ENCODE peak calls at places on chromosomes 3 and 15, in nine cellular contexts. One of them, this sample, is unnamed.

GRCh38 chr3:97815149-97815917 is 6.5 kb upstream of the CRYBG3 start:
- DNase-seq in activated naive CD4-positive, alpha-beta T cell: peak; percentile 10
- DNase-seq in activated effector memory CD4-positive, alpha-beta T cell treated with anti-CD3 and anti-CD28 coated beads, Interleukin-2, amount 50 U/mL, for 16 hours: peak; percentile 70
- DNase-seq in cardiac muscle cell: no peak
- DNase-seq in A549: no peak
- DNase-seq in ACHN: peak; percentile 49
- DNase-seq in skeletal muscle cell: no peak
- DNase-seq in activated CD4-positive, alpha-beta memory T cell treated with anti-CD3 and anti-CD28 coated beads, Interleukin-2, amount 10 ng/mL, durations not matched to agents 7 days and 5 days: peak; percentile 71
- DNase-seq in stimulated activated CD8-positive, alpha-beta memory T cell treated with anti-CD3 and anti-CD28 coated beads, Interleukin-4, amount 100 ng/mL, for 48 hours: peak; percentile 42
- DNase-seq in this sample: peak; percentile 29

GRCh38 chr15:52440414-52440813 is 88.3 kb downstream of the MYO5A start:
- DNase-seq in skeletal muscle cell: peak; percentile 26
- DNase-seq in activated CD4-positive, alpha-beta memory T cell treated with anti-CD3 and anti-CD28 coated beads, Interleukin-2, amount 10 ng/mL, durations not matched to agents 7 days and 5 days: no peak
- DNase-seq in A549: peak; percentile 68
- DNase-seq in stimulated activated CD8-positive, alpha-beta memory T cell treated with anti-CD3 and anti-CD28 coated beads, Interleukin-4, amount 100 ng/mL, for 48 hours: peak; percentile 52
- DNase-seq in activated naive CD4-positive, alpha-beta T cell: no peak
- DNase-seq in activated effector memory CD4-positive, alpha-beta T cell treated with anti-CD3 and anti-CD28 coated beads, Interleukin-2, amount 50 U/mL, for 16 hours: peak; percentile 68
- DNase-seq in cardiac muscle cell: no peak
- DNase-seq in ACHN: peak; percentile 15
- DNase-seq in this sample: peak; percentile 29

GRCh38 chr3:5038243-5038642 is 59.0 kb downstream of the BHLHE40 start:
- DNase-seq in activated naive CD4-positive, alpha-beta T cell: no peak
- DNase-seq in cardiac muscle cell: no peak
- DNase-seq in A549: no peak
- DNase-seq in skeletal muscle cell: no peak
- DNase-seq in activated CD4-positive, alpha-beta memory T cell treated with anti-CD3 and anti-CD28 coated beads, Interleukin-2, amount 10 ng/mL, durations not matched to agents 7 days and 5 days: no peak
- DNase-seq in activated effector memory CD4-positive, alpha-beta T cell treated with anti-CD3 and anti-CD28 coated beads, Interleukin-2, amount 50 U/mL, for 16 hours: no peak
- DNase-seq in stimulated activated CD8-positive, alpha-beta memory T cell treated with anti-CD3 and anti-CD28 coated beads, Interleukin-4, amount 100 ng/mL, for 48 hours: no peak
- DNase-seq in ACHN: no peak
- DNase-seq in this sample: peak; percentile 36

GRCh38 chr3:94716326-94717018 is 653.6 kb downstream of the NSUN3 start:
- DNase-seq in A549: peak; percentile 22
- DNase-seq in activated naive CD4-positive, alpha-beta T cell: no peak
- DNase-seq in activated CD4-positive, alpha-beta memory T cell treated with anti-CD3 and anti-CD28 coated beads, Interleukin-2, amount 10 ng/mL, durations not matched to agents 7 days and 5 days: no peak
- DNase-seq in stimulated activated CD8-positive, alpha-beta memory T cell treated with anti-CD3 and anti-CD28 coated beads, Interleukin-4, amount 100 ng/mL, for 48 hours: no peak
- DNase-seq in cardiac muscle cell: peak; percentile 5
- DNase-seq in ACHN: peak; percentile 20
- DNase-seq in activated effector memory CD4-positive, alpha-beta T cell treated with anti-CD3 and anti-CD28 coated beads, Interleukin-2, amount 50 U/mL, for 16 hours: no peak
- DNase-seq in skeletal muscle cell: no peak
- DNase-seq in this sample: no peak

GRCh38 chr15:100284191-100284590 is 57.6 kb downstream of the ADAMTS17 start:
- DNase-seq in activated effector memory CD4-positive, alpha-beta T cell treated with anti-CD3 and anti-CD28 coated beads, Interleukin-2, amount 50 U/mL, for 16 hours: no peak
- DNase-seq in activated naive CD4-positive, alpha-beta T cell: no peak
- DNase-seq in skeletal muscle cell: no peak
- DNase-seq in stimulated activated CD8-positive, alpha-beta memory T cell treated with anti-CD3 and anti-CD28 coated beads, Interleukin-4, amount 100 ng/mL, for 48 hours: no peak
- DNase-seq in A549: no peak
- DNase-seq in cardiac muscle cell: no peak
- DNase-seq in activated CD4-positive, alpha-beta memory T cell treated with anti-CD3 and anti-CD28 coated beads, Interleukin-2, amount 10 ng/mL, durations not matched to agents 7 days and 5 days: no peak
- DNase-seq in ACHN: no peak
- DNase-seq in this sample: no peak

GRCh38 chr3:10283638-10284037 is 9.1 kb downstream of the GHRL start:
- DNase-seq in activated effector memory CD4-positive, alpha-beta T cell treated with anti-CD3 and anti-CD28 coated beads, Interleukin-2, amount 50 U/mL, for 16 hours: peak; percentile 51
- DNase-seq in cardiac muscle cell: no peak
- DNase-seq in stimulated activated CD8-positive, alpha-beta memory T cell treated with anti-CD3 and anti-CD28 coated beads, Interleukin-4, amount 100 ng/mL, for 48 hours: no peak
- DNase-seq in activated naive CD4-positive, alpha-beta T cell: no peak
- DNase-seq in activated CD4-positive, alpha-beta memory T cell treated with anti-CD3 and anti-CD28 coated beads, Interleukin-2, amount 10 ng/mL, durations not matched to agents 7 days and 5 days: no peak
- DNase-seq in ACHN: no peak
- DNase-seq in skeletal muscle cell: no peak
- DNase-seq in A549: no peak
- DNase-seq in this sample: no peak

GRCh38 chr15:69562564-69562963 is 109.9 kb downstream of the RPLP1 start:
- DNase-seq in activated effector memory CD4-positive, alpha-beta T cell treated with anti-CD3 and anti-CD28 coated beads, Interleukin-2, amount 50 U/mL, for 16 hours: no peak
- DNase-seq in stimulated activated CD8-positive, alpha-beta memory T cell treated with anti-CD3 and anti-CD28 coated beads, Interleukin-4, amount 100 ng/mL, for 48 hours: no peak
- DNase-seq in skeletal muscle cell: no peak
- DNase-seq in activated CD4-positive, alpha-beta memory T cell treated with anti-CD3 and anti-CD28 coated beads, Interleukin-2, amount 10 ng/mL, durations not matched to agents 7 days and 5 days: no peak
- DNase-seq in A549: no peak
- DNase-seq in ACHN: no peak
- DNase-seq in cardiac muscle cell: no peak
- DNase-seq in activated naive CD4-positive, alpha-beta T cell: no peak
- DNase-seq in this sample: no peak

GRCh38 chr15:71646767-71647478 is 163.4 kb upstream of the NR2E3 start:
- DNase-seq in activated effector memory CD4-positive, alpha-beta T cell treated with anti-CD3 and anti-CD28 coated beads, Interleukin-2, amount 50 U/mL, for 16 hours: no peak
- DNase-seq in cardiac muscle cell: no peak
- DNase-seq in skeletal muscle cell: no peak
- DNase-seq in stimulated activated CD8-positive, alpha-beta memory T cell treated with anti-CD3 and anti-CD28 coated beads, Interleukin-4, amount 100 ng/mL, for 48 hours: no peak
- DNase-seq in ACHN: no peak
- DNase-seq in A549: no peak
- DNase-seq in activated CD4-positive, alpha-beta memory T cell treated with anti-CD3 and anti-CD28 coated beads, Interleukin-2, amount 10 ng/mL, durations not matched to agents 7 days and 5 days: no peak
- DNase-seq in activated naive CD4-positive, alpha-beta T cell: no peak
- DNase-seq in this sample: no peak

GRCh38 chr15:62150445-62150844 is 14.6 kb downstream of the C2CD4B start:
- DNase-seq in activated naive CD4-positive, alpha-beta T cell: no peak
- DNase-seq in cardiac muscle cell: no peak
- DNase-seq in ACHN: no peak
- DNase-seq in activated CD4-positive, alpha-beta memory T cell treated with anti-CD3 and anti-CD28 coated beads, Interleukin-2, amount 10 ng/mL, durations not matched to agents 7 days and 5 days: no peak
- DNase-seq in A549: no peak
- DNase-seq in skeletal muscle cell: no peak
- DNase-seq in stimulated activated CD8-positive, alpha-beta memory T cell treated with anti-CD3 and anti-CD28 coated beads, Interleukin-4, amount 100 ng/mL, for 48 hours: no peak
- DNase-seq in activated effector memory CD4-positive, alpha-beta T cell treated with anti-CD3 and anti-CD28 coated beads, Interleukin-2, amount 50 U/mL, for 16 hours: no peak
- DNase-seq in this sample: no peak

GRCh38 chr3:36908647-36909180 is 36.1 kb downstream of the TRANK1 start:
- DNase-seq in activated CD4-positive, alpha-beta memory T cell treated with anti-CD3 and anti-CD28 coated beads, Interleukin-2, amount 10 ng/mL, durations not matched to agents 7 days and 5 days: no peak
- DNase-seq in stimulated activated CD8-positive, alpha-beta memory T cell treated with anti-CD3 and anti-CD28 coated beads, Interleukin-4, amount 100 ng/mL, for 48 hours: no peak
- DNase-seq in activated naive CD4-positive, alpha-beta T cell: no peak
- DNase-seq in skeletal muscle cell: no peak
- DNase-seq in activated effector memory CD4-positive, alpha-beta T cell treated with anti-CD3 and anti-CD28 coated beads, Interleukin-2, amount 50 U/mL, for 16 hours: no peak
- DNase-seq in ACHN: no peak
- DNase-seq in cardiac muscle cell: no peak
- DNase-seq in A549: no peak
- DNase-seq in this sample: no peak

GRCh38 chr15:36090276-36090946 is 489.0 kb upstream of the CDIN1 start:
- DNase-seq in activated naive CD4-positive, alpha-beta T cell: no peak
- DNase-seq in activated effector memory CD4-positive, alpha-beta T cell treated with anti-CD3 and anti-CD28 coated beads, Interleukin-2, amount 50 U/mL, for 16 hours: no peak
- DNase-seq in activated CD4-positive, alpha-beta memory T cell treated with anti-CD3 and anti-CD28 coated beads, Interleukin-2, amount 10 ng/mL, durations not matched to agents 7 days and 5 days: no peak
- DNase-seq in stimulated activated CD8-positive, alpha-beta memory T cell treated with anti-CD3 and anti-CD28 coated beads, Interleukin-4, amount 100 ng/mL, for 48 hours: no peak
- DNase-seq in cardiac muscle cell: no peak
- DNase-seq in skeletal muscle cell: no peak
- DNase-seq in A549: no peak
- DNase-seq in ACHN: no peak
- DNase-seq in this sample: no peak

GRCh38 chr3:112390783-112391641 is 58.1 kb downstream of the CD200 start:
- DNase-seq in activated effector memory CD4-positive, alpha-beta T cell treated with anti-CD3 and anti-CD28 coated beads, Interleukin-2, amount 50 U/mL, for 16 hours: no peak
- DNase-seq in stimulated activated CD8-positive, alpha-beta memory T cell treated with anti-CD3 and anti-CD28 coated beads, Interleukin-4, amount 100 ng/mL, for 48 hours: no peak
- DNase-seq in skeletal muscle cell: peak; percentile 89
- DNase-seq in activated CD4-positive, alpha-beta memory T cell treated with anti-CD3 and anti-CD28 coated beads, Interleukin-2, amount 10 ng/mL, durations not matched to agents 7 days and 5 days: no peak
- DNase-seq in cardiac muscle cell: no peak
- DNase-seq in A549: no peak
- DNase-seq in ACHN: peak; percentile 48
- DNase-seq in activated naive CD4-positive, alpha-beta T cell: no peak
- DNase-seq in this sample: peak; percentile 81

GRCh38 chr3:186315581-186316354 is 46.3 kb downstream of the DGKG start:
- DNase-seq in A549: no peak
- DNase-seq in stimulated activated CD8-positive, alpha-beta memory T cell treated with anti-CD3 and anti-CD28 coated beads, Interleukin-4, amount 100 ng/mL, for 48 hours: no peak
- DNase-seq in activated effector memory CD4-positive, alpha-beta T cell treated with anti-CD3 and anti-CD28 coated beads, Interleukin-2, amount 50 U/mL, for 16 hours: no peak
- DNase-seq in activated naive CD4-positive, alpha-beta T cell: no peak
- DNase-seq in cardiac muscle cell: no peak
- DNase-seq in skeletal muscle cell: no peak
- DNase-seq in ACHN: no peak
- DNase-seq in activated CD4-positive, alpha-beta memory T cell treated with anti-CD3 and anti-CD28 coated beads, Interleukin-2, amount 10 ng/mL, durations not matched to agents 7 days and 5 days: no peak
- DNase-seq in this sample: peak; percentile 31

GRCh38 chr3:2096196-2096595 is 2.5 kb upstream of the CNTN4 start:
- DNase-seq in activated CD4-positive, alpha-beta memory T cell treated with anti-CD3 and anti-CD28 coated beads, Interleukin-2, amount 10 ng/mL, durations not matched to agents 7 days and 5 days: no peak
- DNase-seq in skeletal muscle cell: no peak
- DNase-seq in A549: no peak
- DNase-seq in ACHN: no peak
- DNase-seq in activated naive CD4-positive, alpha-beta T cell: no peak
- DNase-seq in stimulated activated CD8-positive, alpha-beta memory T cell treated with anti-CD3 and anti-CD28 coated beads, Interleukin-4, amount 100 ng/mL, for 48 hours: no peak
- DNase-seq in activated effector memory CD4-positive, alpha-beta T cell treated with anti-CD3 and anti-CD28 coated beads, Interleukin-2, amount 50 U/mL, for 16 hours: no peak
- DNase-seq in cardiac muscle cell: peak; percentile 4
- DNase-seq in this sample: no peak

GRCh38 chr15:99504823-99505551 is 60.8 kb upstream of the MEF2A start:
- DNase-seq in A549: no peak
- DNase-seq in activated effector memory CD4-positive, alpha-beta T cell treated with anti-CD3 and anti-CD28 coated beads, Interleukin-2, amount 50 U/mL, for 16 hours: no peak
- DNase-seq in cardiac muscle cell: no peak
- DNase-seq in activated naive CD4-positive, alpha-beta T cell: no peak
- DNase-seq in skeletal muscle cell: no peak
- DNase-seq in activated CD4-positive, alpha-beta memory T cell treated with anti-CD3 and anti-CD28 coated beads, Interleukin-2, amount 10 ng/mL, durations not matched to agents 7 days and 5 days: peak; percentile 32
- DNase-seq in stimulated activated CD8-positive, alpha-beta memory T cell treated with anti-CD3 and anti-CD28 coated beads, Interleukin-4, amount 100 ng/mL, for 48 hours: no peak
- DNase-seq in ACHN: peak; percentile 5
- DNase-seq in this sample: peak; percentile 49

GRCh38 chr3:154921351-154921750 is 158.8 kb upstream of the MME start:
- DNase-seq in activated CD4-positive, alpha-beta memory T cell treated with anti-CD3 and anti-CD28 coated beads, Interleukin-2, amount 10 ng/mL, durations not matched to agents 7 days and 5 days: no peak
- DNase-seq in ACHN: no peak
- DNase-seq in A549: no peak
- DNase-seq in skeletal muscle cell: no peak
- DNase-seq in activated naive CD4-positive, alpha-beta T cell: no peak
- DNase-seq in activated effector memory CD4-positive, alpha-beta T cell treated with anti-CD3 and anti-CD28 coated beads, Interleukin-2, amount 50 U/mL, for 16 hours: no peak
- DNase-seq in cardiac muscle cell: no peak
- DNase-seq in stimulated activated CD8-positive, alpha-beta memory T cell treated with anti-CD3 and anti-CD28 coated beads, Interleukin-4, amount 100 ng/mL, for 48 hours: no peak
- DNase-seq in this sample: no peak

GRCh38 chr3:46208167-46208704 is at the start of gene CCR1:
- DNase-seq in activated naive CD4-positive, alpha-beta T cell: no peak
- DNase-seq in skeletal muscle cell: no peak
- DNase-seq in activated CD4-positive, alpha-beta memory T cell treated with anti-CD3 and anti-CD28 coated beads, Interleukin-2, amount 10 ng/mL, durations not matched to agents 7 days and 5 days: peak; percentile 78
- DNase-seq in activated effector memory CD4-positive, alpha-beta T cell treated with anti-CD3 and anti-CD28 coated beads, Interleukin-2, amount 50 U/mL, for 16 hours: peak; percentile 72
- DNase-seq in A549: peak; percentile 14
- DNase-seq in ACHN: peak; percentile 17
- DNase-seq in cardiac muscle cell: peak; percentile 32
- DNase-seq in stimulated activated CD8-positive, alpha-beta memory T cell treated with anti-CD3 and anti-CD28 coated beads, Interleukin-4, amount 100 ng/mL, for 48 hours: peak; percentile 75
- DNase-seq in this sample: peak; percentile 61

GRCh38 chr15:41024141-41024540 is 70.9 kb downstream of the CHAC1 start:
- DNase-seq in activated CD4-positive, alpha-beta memory T cell treated with anti-CD3 and anti-CD28 coated beads, Interleukin-2, amount 10 ng/mL, durations not matched to agents 7 days and 5 days: no peak
- DNase-seq in A549: no peak
- DNase-seq in activated effector memory CD4-positive, alpha-beta T cell treated with anti-CD3 and anti-CD28 coated beads, Interleukin-2, amount 50 U/mL, for 16 hours: no peak
- DNase-seq in stimulated activated CD8-positive, alpha-beta memory T cell treated with anti-CD3 and anti-CD28 coated beads, Interleukin-4, amount 100 ng/mL, for 48 hours: no peak
- DNase-seq in activated naive CD4-positive, alpha-beta T cell: no peak
- DNase-seq in cardiac muscle cell: no peak
- DNase-seq in skeletal muscle cell: peak; percentile 39
- DNase-seq in ACHN: no peak
- DNase-seq in this sample: peak; percentile 86

GRCh38 chr15:82971223-82971984 is 14.6 kb upstream of the RAMAC start:
- DNase-seq in activated effector memory CD4-positive, alpha-beta T cell treated with anti-CD3 and anti-CD28 coated beads, Interleukin-2, amount 50 U/mL, for 16 hours: no peak
- DNase-seq in activated naive CD4-positive, alpha-beta T cell: no peak
- DNase-seq in activated CD4-positive, alpha-beta memory T cell treated with anti-CD3 and anti-CD28 coated beads, Interleukin-2, amount 10 ng/mL, durations not matched to agents 7 days and 5 days: no peak
- DNase-seq in ACHN: no peak
- DNase-seq in stimulated activated CD8-positive, alpha-beta memory T cell treated with anti-CD3 and anti-CD28 coated beads, Interleukin-4, amount 100 ng/mL, for 48 hours: no peak
- DNase-seq in skeletal muscle cell: no peak
- DNase-seq in A549: no peak
- DNase-seq in cardiac muscle cell: no peak
- DNase-seq in this sample: no peak

GRCh38 chr3:38541800-38542199 is 45.7 kb downstream of the EXOG start:
- DNase-seq in cardiac muscle cell: no peak
- DNase-seq in activated effector memory CD4-positive, alpha-beta T cell treated with anti-CD3 and anti-CD28 coated beads, Interleukin-2, amount 50 U/mL, for 16 hours: peak; percentile 34
- DNase-seq in activated CD4-positive, alpha-beta memory T cell treated with anti-CD3 and anti-CD28 coated beads, Interleukin-2, amount 10 ng/mL, durations not matched to agents 7 days and 5 days: no peak
- DNase-seq in activated naive CD4-positive, alpha-beta T cell: no peak
- DNase-seq in A549: no peak
- DNase-seq in stimulated activated CD8-positive, alpha-beta memory T cell treated with anti-CD3 and anti-CD28 coated beads, Interleukin-4, amount 100 ng/mL, for 48 hours: no peak
- DNase-seq in ACHN: no peak
- DNase-seq in skeletal muscle cell: peak; percentile 27
- DNase-seq in this sample: no peak

GRCh38 chr15:33860749-33861148 is 107.5 kb upstream of the CHRM5 start:
- DNase-seq in activated effector memory CD4-positive, alpha-beta T cell treated with anti-CD3 and anti-CD28 coated beads, Interleukin-2, amount 50 U/mL, for 16 hours: no peak
- DNase-seq in activated CD4-positive, alpha-beta memory T cell treated with anti-CD3 and anti-CD28 coated beads, Interleukin-2, amount 10 ng/mL, durations not matched to agents 7 days and 5 days: no peak
- DNase-seq in A549: no peak
- DNase-seq in stimulated activated CD8-positive, alpha-beta memory T cell treated with anti-CD3 and anti-CD28 coated beads, Interleukin-4, amount 100 ng/mL, for 48 hours: no peak
- DNase-seq in skeletal muscle cell: peak; percentile 23
- DNase-seq in ACHN: peak; percentile 53
- DNase-seq in cardiac muscle cell: no peak
- DNase-seq in activated naive CD4-positive, alpha-beta T cell: no peak
- DNase-seq in this sample: peak; percentile 73

GRCh38 chr15:32042269-32042996 is 12.1 kb downstream of the CHRNA7 start:
- DNase-seq in activated effector memory CD4-positive, alpha-beta T cell treated with anti-CD3 and anti-CD28 coated beads, Interleukin-2, amount 50 U/mL, for 16 hours: no peak
- DNase-seq in activated naive CD4-positive, alpha-beta T cell: no peak
- DNase-seq in A549: no peak
- DNase-seq in cardiac muscle cell: peak; percentile 43
- DNase-seq in skeletal muscle cell: no peak
- DNase-seq in activated CD4-positive, alpha-beta memory T cell treated with anti-CD3 and anti-CD28 coated beads, Interleukin-2, amount 10 ng/mL, durations not matched to agents 7 days and 5 days: no peak
- DNase-seq in ACHN: peak; percentile 10
- DNase-seq in stimulated activated CD8-positive, alpha-beta memory T cell treated with anti-CD3 and anti-CD28 coated beads, Interleukin-4, amount 100 ng/mL, for 48 hours: no peak
- DNase-seq in this sample: peak; percentile 19

GRCh38 chr3:151085227-151085888 is at the start of gene MED12L:
- DNase-seq in skeletal muscle cell: peak; percentile 39
- DNase-seq in cardiac muscle cell: peak; percentile 91
- DNase-seq in A549: peak; percentile 77
- DNase-seq in activated effector memory CD4-positive, alpha-beta T cell treated with anti-CD3 and anti-CD28 coated beads, Interleukin-2, amount 50 U/mL, for 16 hours: peak; percentile 78
- DNase-seq in activated naive CD4-positive, alpha-beta T cell: peak; percentile 4
- DNase-seq in activated CD4-positive, alpha-beta memory T cell treated with anti-CD3 and anti-CD28 coated beads, Interleukin-2, amount 10 ng/mL, durations not matched to agents 7 days and 5 days: peak; percentile 63
- DNase-seq in stimulated activated CD8-positive, alpha-beta memory T cell treated with anti-CD3 and anti-CD28 coated beads, Interleukin-4, amount 100 ng/mL, for 48 hours: peak; percentile 77
- DNase-seq in ACHN: peak; percentile 70
- DNase-seq in this sample: peak; percentile 90

GRCh38 chr15:89442671-89443307 is 53.6 kb downstream of the RHCG start:
- DNase-seq in activated effector memory CD4-positive, alpha-beta T cell treated with anti-CD3 and anti-CD28 coated beads, Interleukin-2, amount 50 U/mL, for 16 hours: peak; percentile 74
- DNase-seq in stimulated activated CD8-positive, alpha-beta memory T cell treated with anti-CD3 and anti-CD28 coated beads, Interleukin-4, amount 100 ng/mL, for 48 hours: peak; percentile 88
- DNase-seq in ACHN: peak; percentile 61
- DNase-seq in activated CD4-positive, alpha-beta memory T cell treated with anti-CD3 and anti-CD28 coated beads, Interleukin-2, amount 10 ng/mL, durations not matched to agents 7 days and 5 days: peak; percentile 57
- DNase-seq in A549: peak; percentile 68
- DNase-seq in skeletal muscle cell: no peak
- DNase-seq in cardiac muscle cell: peak; percentile 73
- DNase-seq in activated naive CD4-positive, alpha-beta T cell: no peak
- DNase-seq in this sample: peak; percentile 67

GRCh38 chr3:150367771-150368170 is 40.3 kb upstream of the TSC22D2 start:
- DNase-seq in A549: no peak
- DNase-seq in ACHN: no peak
- DNase-seq in activated naive CD4-positive, alpha-beta T cell: no peak
- DNase-seq in activated CD4-positive, alpha-beta memory T cell treated with anti-CD3 and anti-CD28 coated beads, Interleukin-2, amount 10 ng/mL, durations not matched to agents 7 days and 5 days: no peak
- DNase-seq in activated effector memory CD4-positive, alpha-beta T cell treated with anti-CD3 and anti-CD28 coated beads, Interleukin-2, amount 50 U/mL, for 16 hours: no peak
- DNase-seq in skeletal muscle cell: no peak
- DNase-seq in stimulated activated CD8-positive, alpha-beta memory T cell treated with anti-CD3 and anti-CD28 coated beads, Interleukin-4, amount 100 ng/mL, for 48 hours: no peak
- DNase-seq in cardiac muscle cell: no peak
- DNase-seq in this sample: peak; percentile 82

GRCh38 chr3:30141927-30142326 is 464.5 kb upstream of the TGFBR2 start:
- DNase-seq in activated effector memory CD4-positive, alpha-beta T cell treated with anti-CD3 and anti-CD28 coated beads, Interleukin-2, amount 50 U/mL, for 16 hours: no peak
- DNase-seq in activated naive CD4-positive, alpha-beta T cell: no peak
- DNase-seq in skeletal muscle cell: no peak
- DNase-seq in stimulated activated CD8-positive, alpha-beta memory T cell treated with anti-CD3 and anti-CD28 coated beads, Interleukin-4, amount 100 ng/mL, for 48 hours: no peak
- DNase-seq in ACHN: no peak
- DNase-seq in activated CD4-positive, alpha-beta memory T cell treated with anti-CD3 and anti-CD28 coated beads, Interleukin-2, amount 10 ng/mL, durations not matched to agents 7 days and 5 days: no peak
- DNase-seq in cardiac muscle cell: no peak
- DNase-seq in A549: no peak
- DNase-seq in this sample: no peak

GRCh38 chr15:26224266-26224665 is 361.1 kb upstream of the ATP10A start:
- DNase-seq in stimulated activated CD8-positive, alpha-beta memory T cell treated with anti-CD3 and anti-CD28 coated beads, Interleukin-4, amount 100 ng/mL, for 48 hours: no peak
- DNase-seq in ACHN: no peak
- DNase-seq in activated effector memory CD4-positive, alpha-beta T cell treated with anti-CD3 and anti-CD28 coated beads, Interleukin-2, amount 50 U/mL, for 16 hours: no peak
- DNase-seq in A549: no peak
- DNase-seq in activated CD4-positive, alpha-beta memory T cell treated with anti-CD3 and anti-CD28 coated beads, Interleukin-2, amount 10 ng/mL, durations not matched to agents 7 days and 5 days: no peak
- DNase-seq in cardiac muscle cell: no peak
- DNase-seq in activated naive CD4-positive, alpha-beta T cell: no peak
- DNase-seq in skeletal muscle cell: no peak
- DNase-seq in this sample: no peak

GRCh38 chr3:103083848-103084631 is 649.2 kb downstream of the ZPLD1 start:
- DNase-seq in skeletal muscle cell: no peak
- DNase-seq in ACHN: no peak
- DNase-seq in activated effector memory CD4-positive, alpha-beta T cell treated with anti-CD3 and anti-CD28 coated beads, Interleukin-2, amount 50 U/mL, for 16 hours: no peak
- DNase-seq in activated naive CD4-positive, alpha-beta T cell: no peak
- DNase-seq in activated CD4-positive, alpha-beta memory T cell treated with anti-CD3 and anti-CD28 coated beads, Interleukin-2, amount 10 ng/mL, durations not matched to agents 7 days and 5 days: no peak
- DNase-seq in cardiac muscle cell: no peak
- DNase-seq in stimulated activated CD8-positive, alpha-beta memory T cell treated with anti-CD3 and anti-CD28 coated beads, Interleukin-4, amount 100 ng/mL, for 48 hours: no peak
- DNase-seq in A549: no peak
- DNase-seq in this sample: no peak

GRCh38 chr3:18405141-18405540 is 20.0 kb downstream of the SATB1 start:
- DNase-seq in A549: no peak
- DNase-seq in skeletal muscle cell: no peak
- DNase-seq in stimulated activated CD8-positive, alpha-beta memory T cell treated with anti-CD3 and anti-CD28 coated beads, Interleukin-4, amount 100 ng/mL, for 48 hours: no peak
- DNase-seq in activated naive CD4-positive, alpha-beta T cell: no peak
- DNase-seq in activated effector memory CD4-positive, alpha-beta T cell treated with anti-CD3 and anti-CD28 coated beads, Interleukin-2, amount 50 U/mL, for 16 hours: no peak
- DNase-seq in cardiac muscle cell: no peak
- DNase-seq in activated CD4-positive, alpha-beta memory T cell treated with anti-CD3 and anti-CD28 coated beads, Interleukin-2, amount 10 ng/mL, durations not matched to agents 7 days and 5 days: no peak
- DNase-seq in ACHN: no peak
- DNase-seq in this sample: no peak

GRCh38 chr3:19972056-19972455 is 25.2 kb downstream of the RAB5A start:
- DNase-seq in activated CD4-positive, alpha-beta memory T cell treated with anti-CD3 and anti-CD28 coated beads, Interleukin-2, amount 10 ng/mL, durations not matched to agents 7 days and 5 days: no peak
- DNase-seq in A549: peak; percentile 42
- DNase-seq in ACHN: no peak
- DNase-seq in cardiac muscle cell: no peak
- DNase-seq in skeletal muscle cell: no peak
- DNase-seq in activated effector memory CD4-positive, alpha-beta T cell treated with anti-CD3 and anti-CD28 coated beads, Interleukin-2, amount 50 U/mL, for 16 hours: no peak
- DNase-seq in stimulated activated CD8-positive, alpha-beta memory T cell treated with anti-CD3 and anti-CD28 coated beads, Interleukin-4, amount 100 ng/mL, for 48 hours: no peak
- DNase-seq in activated naive CD4-positive, alpha-beta T cell: no peak
- DNase-seq in this sample: peak; percentile 46

GRCh38 chr3:109336272-109336957 is 931 bp downstream of the DPPA4 start:
- DNase-seq in ACHN: no peak
- DNase-seq in A549: no peak
- DNase-seq in activated effector memory CD4-positive, alpha-beta T cell treated with anti-CD3 and anti-CD28 coated beads, Interleukin-2, amount 50 U/mL, for 16 hours: no peak
- DNase-seq in stimulated activated CD8-positive, alpha-beta memory T cell treated with anti-CD3 and anti-CD28 coated beads, Interleukin-4, amount 100 ng/mL, for 48 hours: peak; percentile 37
- DNase-seq in activated CD4-positive, alpha-beta memory T cell treated with anti-CD3 and anti-CD28 coated beads, Interleukin-2, amount 10 ng/mL, durations not matched to agents 7 days and 5 days: no peak
- DNase-seq in cardiac muscle cell: peak; percentile 56
- DNase-seq in skeletal muscle cell: no peak
- DNase-seq in activated naive CD4-positive, alpha-beta T cell: no peak
- DNase-seq in this sample: peak; percentile 54